ENCODE peak calls at places on chromosomes 13 and 19, in seven cellular contexts. N is NCI-H1092 treated with DMSO at 0.1 percent for 48 hours, D is SK-N-SH, V is HEK293T, C is fibroblast of the aortic adventitia, M is Ammon's horn, I is cardiac muscle cell. J is an unnamed sample.

GRCh38 chr19:53870485-53870844 is 2.8 kb downstream of the MYADM start:
- DNase-seq in N (no peak), V (no peak), D (no peak), C (no peak), M (peak; percentile 56), I (no peak), J (no peak)

GRCh38 chr19:38307597-38307996 is 3.5 kb downstream of the C19orf33 start:
- DNase-seq in C (no peak), N (no peak), M (no peak), D (no peak), I (no peak), V (no peak), J (no peak)

GRCh38 chr19:942133-942645 is 16.4 kb downstream of the ARID3A start:
- DNase-seq in C (no peak), M (no peak), V (no peak), I (no peak), D (no peak), N (no peak), J (no peak)

GRCh38 chr19:40348961-40349507 is 539 bp downstream of the PLD3 start:
- DNase-seq in C (peak; percentile 72), N (peak; percentile 20), I (no peak), D (peak; percentile 68), M (peak; percentile 43), V (no peak), J (peak; percentile 48)

GRCh38 chr19:42037649-42038048 is 32.4 kb downstream of the GRIK5 start:
- DNase-seq in N (no peak), V (no peak), I (no peak), M (no peak), D (no peak), C (no peak), J (no peak)

GRCh38 chr19:1752757-1753728 is at the start of gene ONECUT3:
- DNase-seq in N (no peak), M (no peak), V (no peak), C (no peak), I (no peak), D (no peak), J (no peak)

GRCh38 chr19:48469056-48469881 is at the start of gene CYTH2:
- DNase-seq in D (peak; percentile 95), V (peak; percentile 98), I (peak; percentile 100), M (peak; percentile 100), N (peak; percentile 98), C (peak; percentile 100), J (peak; percentile 68)

GRCh38 chr13:28659611-28659970 is 661 bp downstream of the POMP start:
- DNase-seq in M (no peak), N (no peak), D (no peak), I (no peak), V (no peak), C (peak; percentile 75), J (no peak)

GRCh38 chr13:79966502-79966901 is 374.4 kb downstream of the SPRY2 start:
- DNase-seq in I (no peak), V (no peak), M (no peak), D (no peak), C (peak; percentile 17), N (no peak), J (no peak)

GRCh38 chr19:31548941-31549340 is 199.7 kb upstream of the TSHZ3 start:
- DNase-seq in V (peak; percentile 16), I (peak; percentile 47), D (no peak), C (peak; percentile 62), M (no peak), N (no peak), J (no peak)

GRCh38 chr13:44541601-44542000 is 34.5 kb downstream of the TSC22D1 start:
- DNase-seq in M (no peak), N (no peak), V (no peak), I (no peak), D (no peak), C (no peak), J (no peak)

GRCh38 chr13:110758195-110758594 is 44.7 kb downstream of the ING1 start:
- DNase-seq in N (no peak), V (no peak), C (peak; percentile 71), D (no peak), M (no peak), I (no peak), J (no peak)

GRCh38 chr19:50402544-50403301 is 16.0 kb upstream of the SPIB start:
- DNase-seq in M (no peak), I (no peak), C (no peak), N (no peak), D (peak; percentile 32), V (no peak), J (no peak)

GRCh38 chr19:39296906-39297305 is 699 bp downstream of the IFNL1 start:
- DNase-seq in V (no peak), D (no peak), C (no peak), I (no peak), N (no peak), M (no peak), J (no peak)